ENCODE peak calls at places on chromosomes 12 and 14, in seven cellular contexts. L is GM03348; V is lower leg skin; T is iPS-NIHi11; Z is Daoy; W is naive thymus-derived CD4-positive, alpha-beta T cell; H is astrocyte of the spinal cord. B is an unnamed sample.

GRCh38 chr12:3116106-3116898 is 39.1 kb downstream of the TSPAN9 start:
- DNase-seq in L (no peak), V (no peak), T (no peak), Z (no peak), W (no peak), H (peak; percentile 80), B (no peak)

GRCh38 chr14:20440882-20441281 is 4.9 kb upstream of the KLHL33 start:
- DNase-seq in L (no peak), V (no peak), T (no peak), Z (peak; percentile 17), W (peak; percentile 56), H (no peak), B (no peak)

GRCh38 chr14:93239869-93240677 is 33.0 kb downstream of the UBR7 start:
- DNase-seq in L (peak; percentile 32), V (no peak), T (no peak), Z (peak; percentile 34), W (no peak), H (peak; percentile 67), B (no peak)

GRCh38 chr14:55706893-55707292 is 126.9 kb downstream of the KTN1 start:
- DNase-seq in L (no peak), V (no peak), T (no peak), Z (no peak), W (no peak), H (no peak), B (no peak)

GRCh38 chr12:666766-667308 is 3.6 kb upstream of the NINJ2 start:
- DNase-seq in L (no peak), V (no peak), T (no peak), Z (no peak), W (no peak), H (peak; percentile 66), B (no peak)

GRCh38 chr14:93032301-93032929 is 83.3 kb downstream of the ITPK1 start:
- DNase-seq in L (no peak), V (no peak), T (no peak), Z (peak; percentile 37), W (no peak), H (no peak), B (no peak)

GRCh38 chr12:49121047-49121696 is 10.0 kb downstream of the TUBA1B start:
- DNase-seq in L (peak; percentile 78), V (no peak), T (peak; percentile 75), Z (peak; percentile 73), W (no peak), H (peak; percentile 58), B (peak; percentile 56)

GRCh38 chr12:46360908-46361666 is 11.5 kb downstream of the SLC38A2 start:
- DNase-seq in L (no peak), V (no peak), T (no peak), Z (no peak), W (no peak), H (no peak), B (no peak)

GRCh38 chr12:48977290-48978281 is 536 bp upstream of the WNT1 start:
- DNase-seq in L (peak; percentile 85), V (no peak), T (peak; percentile 84), Z (peak; percentile 70), W (peak; percentile 70), H (no peak), B (no peak)

GRCh38 chr14:67420102-67420739 is 8.3 kb upstream of the PLEK2 start:
- DNase-seq in L (no peak), V (no peak), T (peak; percentile 64), Z (peak; percentile 29), W (no peak), H (no peak), B (no peak)

GRCh38 chr14:74019743-74020142 is 594 bp downstream of the BBOF1 start:
- DNase-seq in L (peak; percentile 56), V (no peak), T (no peak), Z (peak; percentile 26), W (no peak), H (peak; percentile 63), B (peak; percentile 6)

GRCh38 chr12:124656214-124656516 is 88.8 kb upstream of the NCOR2 start:
- DNase-seq in L (no peak), V (no peak), T (no peak), Z (no peak), W (no peak), H (no peak), B (no peak)

GRCh38 chr12:97006585-97006984 is 99.5 kb downstream of the NEDD1 start:
- DNase-seq in L (no peak), V (no peak), T (no peak), Z (no peak), W (no peak), H (no peak), B (no peak)

GRCh38 chr14:62778847-62779246 is 266.4 kb downstream of the KCNH5 start:
- DNase-seq in L (no peak), V (no peak), T (no peak), Z (no peak), W (no peak), H (peak; percentile 3), B (no peak)

GRCh38 chr12:89140580-89141236 is 211.6 kb downstream of the DUSP6 start:
- DNase-seq in L (peak; percentile 11), V (no peak), T (no peak), Z (no peak), W (no peak), H (peak; percentile 18), B (no peak)

GRCh38 chr14:99121027-99121875 is 150.7 kb downstream of the BCL11B start:
- DNase-seq in L (no peak), V (no peak), T (no peak), Z (no peak), W (no peak), H (no peak), B (no peak)

GRCh38 chr12:56988207-56988739 is 18.1 kb downstream of the ZBTB39 start:
- DNase-seq in L (no peak), V (no peak), T (no peak), Z (no peak), W (no peak), H (no peak), B (no peak)

GRCh38 chr12:109840349-109841073 is 7.3 kb upstream of the TRPV4 start:
- DNase-seq in L (no peak), V (no peak), T (peak; percentile 71), Z (peak; percentile 26), W (no peak), H (no peak), B (no peak)

GRCh38 chr14:101200650-101201516 is 297.4 kb upstream of the RTL1 start:
- DNase-seq in L (no peak), V (no peak), T (no peak), Z (no peak), W (no peak), H (no peak), B (no peak)

GRCh38 chr12:68001486-68002466 is 12.5 kb downstream of the IFNG-AS1 start:
- DNase-seq in L (peak; percentile 42), V (no peak), T (peak; percentile 20), Z (peak; percentile 9), W (no peak), H (peak; percentile 4), B (no peak)

GRCh38 chr12:110934093-110934852 is 13.9 kb upstream of the MYL2 start:
- DNase-seq in L (peak; percentile 15), V (no peak), T (peak; percentile 47), Z (peak; percentile 38), W (no peak), H (no peak), B (no peak)

GRCh38 chr14:71371711-71372396 is 464.6 kb downstream of the PCNX1 start:
- DNase-seq in L (peak; percentile 57), V (no peak), T (no peak), Z (peak; percentile 74), W (no peak), H (peak; percentile 75), B (no peak)

GRCh38 chr12:81610955-81611889 is 147.9 kb downstream of the PPFIA2 start:
- DNase-seq in L (peak; percentile 2), V (no peak), T (peak; percentile 20), Z (peak; percentile 14), W (no peak), H (no peak), B (no peak)

GRCh38 chr12:24069532-24070395 is 120.3 kb upstream of the SOX5 start:
- DNase-seq in L (no peak), V (no peak), T (peak; percentile 30), Z (peak; percentile 33), W (no peak), H (no peak), B (no peak)

GRCh38 chr14:37253905-37254304 is 56.2 kb downstream of the MIPOL1 start:
- DNase-seq in L (peak; percentile 30), V (no peak), T (no peak), Z (peak; percentile 86), W (no peak), H (peak; percentile 74), B (peak; percentile 12)

GRCh38 chr12:96578526-96579125 is 89.2 kb downstream of the CFAP54 start:
- DNase-seq in L (peak; percentile 64), V (no peak), T (peak; percentile 52), Z (peak; percentile 48), W (peak; percentile 62), H (peak; percentile 67), B (no peak)

GRCh38 chr12:62717636-62718035 is 217.3 kb downstream of the PPM1H start:
- DNase-seq in L (no peak), V (no peak), T (no peak), Z (no peak), W (no peak), H (no peak), B (no peak)

GRCh38 chr14:96037891-96038557 is 1.1 kb upstream of the C14orf132 start:
- DNase-seq in L (peak; percentile 74), V (peak; percentile 33), T (peak; percentile 52), Z (peak; percentile 80), W (no peak), H (no peak), B (no peak)

GRCh38 chr12:2244013-2244861 is 191.4 kb downstream of the CACNA1C start:
- DNase-seq in L (peak; percentile 88), V (no peak), T (peak; percentile 51), Z (peak; percentile 94), W (no peak), H (peak; percentile 99), B (no peak)

GRCh38 chr12:133010657-133011297 is 24.6 kb downstream of the ZNF26 start:
- DNase-seq in L (no peak), V (no peak), T (no peak), Z (no peak), W (peak; percentile 9), H (no peak), B (no peak)